ENCODE peak calls at places on chromosomes 7 and 10, in four cellular contexts. One of them, this sample, is unnamed.

GRCh38 chr10:113689574-113689973 is 9.9 kb downstream of the CASP7 start:
- DNase-seq in A549: no peak
- DNase-seq in HepG2: no peak
- DNase-seq in WTC11: no peak
- DNase-seq in this sample: no peak

GRCh38 chr7:157499835-157500153 is 163.0 kb downstream of the DNAJB6 start:
- DNase-seq in HepG2: no peak
- DNase-seq in A549: no peak
- DNase-seq in WTC11: no peak
- DNase-seq in this sample: no peak

GRCh38 chr7:148535227-148535626 is 55.3 kb upstream of the C7orf33 start:
- DNase-seq in HepG2: no peak
- DNase-seq in A549: peak
- DNase-seq in WTC11: no peak
- DNase-seq in this sample: peak

GRCh38 chr7:7051221-7051877 is 131.0 kb upstream of the C1GALT1 start:
- DNase-seq in HepG2: no peak
- DNase-seq in WTC11: no peak
- DNase-seq in A549: peak
- DNase-seq in this sample: no peak

GRCh38 chr10:95394161-95394880 is 103.5 kb upstream of the PDLIM1 start:
- DNase-seq in A549: peak
- DNase-seq in HepG2: peak
- DNase-seq in WTC11: no peak
- DNase-seq in this sample: peak

GRCh38 chr10:6014241-6014761 is 37.0 kb upstream of the IL15RA start:
- DNase-seq in A549: peak
- DNase-seq in WTC11: peak
- DNase-seq in HepG2: peak
- DNase-seq in this sample: peak

GRCh38 chr7:102258749-102259107 is 27.9 kb upstream of the SH2B2 start:
- DNase-seq in WTC11: no peak
- DNase-seq in A549: no peak
- DNase-seq in HepG2: no peak
- DNase-seq in this sample: no peak

GRCh38 chr7:155405399-155406318 is 52.3 kb upstream of the EN2 start:
- DNase-seq in HepG2: no peak
- DNase-seq in A549: no peak
- DNase-seq in WTC11: peak
- DNase-seq in this sample: peak

GRCh38 chr10:73263948-73264347 is 11.5 kb upstream of the MRPS16 start:
- DNase-seq in WTC11: no peak
- DNase-seq in A549: peak
- DNase-seq in HepG2: peak
- DNase-seq in this sample: no peak

GRCh38 chr10:119191881-119192280 is 13.3 kb upstream of the PRDX3 start:
- DNase-seq in A549: no peak
- DNase-seq in HepG2: no peak
- DNase-seq in WTC11: no peak
- DNase-seq in this sample: no peak

GRCh38 chr7:13833872-13834271 is 155.6 kb downstream of the ETV1 start:
- DNase-seq in HepG2: no peak
- DNase-seq in WTC11: no peak
- DNase-seq in A549: no peak
- DNase-seq in this sample: no peak

GRCh38 chr10:43264324-43264986 is 2.4 kb downstream of the RASGEF1A start:
- DNase-seq in WTC11: no peak
- DNase-seq in HepG2: no peak
- DNase-seq in A549: no peak
- DNase-seq in this sample: no peak

GRCh38 chr10:60147576-60148265 is 241.4 kb upstream of the CCDC6 start:
- DNase-seq in A549: no peak
- DNase-seq in WTC11: no peak
- DNase-seq in HepG2: no peak
- DNase-seq in this sample: no peak

GRCh38 chr7:106057962-106058901 is 53.9 kb downstream of the SYPL1 start:
- DNase-seq in A549: no peak
- DNase-seq in HepG2: peak
- DNase-seq in WTC11: no peak
- DNase-seq in this sample: no peak

GRCh38 chr10:58152698-58153263 is 114.9 kb downstream of the IPMK start:
- DNase-seq in A549: peak
- DNase-seq in WTC11: peak
- DNase-seq in HepG2: peak
- DNase-seq in this sample: peak

GRCh38 chr10:17006631-17007161 is 122.9 kb downstream of the CUBN start:
- DNase-seq in WTC11: no peak
- DNase-seq in A549: no peak
- DNase-seq in HepG2: no peak
- DNase-seq in this sample: no peak

GRCh38 chr10:17005621-17006566 is 123.7 kb downstream of the CUBN start:
- DNase-seq in WTC11: no peak
- DNase-seq in HepG2: no peak
- DNase-seq in A549: no peak
- DNase-seq in this sample: no peak

GRCh38 chr10:17003151-17003550 is 126.5 kb downstream of the CUBN start:
- DNase-seq in HepG2: no peak
- DNase-seq in WTC11: no peak
- DNase-seq in A549: no peak
- DNase-seq in this sample: peak

GRCh38 chr10:17003666-17004065 is 125.9 kb downstream of the CUBN start:
- DNase-seq in WTC11: no peak
- DNase-seq in HepG2: no peak
- DNase-seq in A549: no peak
- DNase-seq in this sample: no peak

GRCh38 chr10:17004801-17005380 is 124.7 kb downstream of the CUBN start:
- DNase-seq in HepG2: no peak
- DNase-seq in A549: no peak
- DNase-seq in WTC11: no peak
- DNase-seq in this sample: no peak
- TF ChIP-seq HMGXB4 in HepG2: no peak
- TF ChIP-seq HMGXB4 in A549: no peak
- TF ChIP-seq HMGXB4 in WTC11: no peak
- TF ChIP-seq HMGXB4 in this sample: no peak

GRCh38 chr7:50970092-50970491 is 187.4 kb upstream of the GRB10 start:
- DNase-seq in A549: no peak
- DNase-seq in HepG2: no peak
- DNase-seq in WTC11: no peak
- DNase-seq in this sample: no peak
- TF ChIP-seq HMGXB4 in A549: no peak
- TF ChIP-seq HMGXB4 in HepG2: no peak
- TF ChIP-seq HMGXB4 in WTC11: no peak
- TF ChIP-seq HMGXB4 in this sample: no peak

GRCh38 chr10:104736006-104736405 is 94.9 kb downstream of the SORCS3 start:
- DNase-seq in WTC11: no peak
- DNase-seq in HepG2: no peak
- DNase-seq in A549: no peak
- DNase-seq in this sample: no peak
- TF ChIP-seq HMGXB4 in WTC11: no peak
- TF ChIP-seq HMGXB4 in HepG2: no peak
- TF ChIP-seq HMGXB4 in A549: no peak
- TF ChIP-seq HMGXB4 in this sample: no peak

GRCh38 chr7:81064446-81064845 is 145.6 kb upstream of the SEMA3C start:
- DNase-seq in A549: no peak
- DNase-seq in WTC11: no peak
- DNase-seq in HepG2: no peak
- DNase-seq in this sample: no peak
- TF ChIP-seq HMGXB4 in A549: no peak
- TF ChIP-seq HMGXB4 in WTC11: no peak
- TF ChIP-seq HMGXB4 in HepG2: no peak
- TF ChIP-seq HMGXB4 in this sample: no peak

DNA sequence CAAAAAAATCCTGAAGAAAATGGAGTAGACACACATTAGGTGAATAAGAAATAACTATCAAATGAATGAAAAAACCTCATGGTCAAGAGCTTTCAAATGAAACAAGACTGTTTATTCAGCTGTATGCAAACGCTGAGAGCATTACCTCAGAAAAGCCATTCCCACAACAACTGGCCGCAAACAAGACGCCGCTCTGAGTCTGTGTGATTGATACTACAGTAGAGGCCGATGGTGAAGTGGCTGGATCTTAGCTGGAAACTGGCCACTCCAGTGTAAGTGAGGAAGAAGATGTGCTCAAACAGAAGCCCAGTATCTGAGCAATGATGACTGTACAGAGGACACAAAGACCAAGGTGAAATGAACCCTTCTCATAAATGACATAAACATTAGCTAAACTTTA is 252.4 kb upstream of the GHITM start:
- DNase-seq in A549: no peak
- DNase-seq in WTC11: no peak
- DNase-seq in HepG2: no peak
- DNase-seq in this sample: no peak
- TF ChIP-seq HMGXB4 in A549: no peak
- TF ChIP-seq HMGXB4 in WTC11: no peak
- TF ChIP-seq HMGXB4 in HepG2: no peak
- TF ChIP-seq HMGXB4 in this sample: no peak

This sample was measured in K562.